ENCODE peak calls at places on chromosomes 3 and 15, in nine cellular contexts. One of them, this sample, is unnamed.

GRCh38 chr3:187516446-187516845 is 148.3 kb downstream of the RTP4 start:
- DNase-seq in IMR-90: peak; percentile 1
- DNase-seq in A673: no peak
- DNase-seq in SK-N-SH: no peak
- DNase-seq in heart right ventricle: no peak
- DNase-seq in upper lobe of right lung: no peak
- DNase-seq in prostate gland: no peak
- DNase-seq in colonic mucosa: no peak
- DNase-seq in neural progenitor cell: no peak
- DNase-seq in this sample: no peak

GRCh38 chr15:68566377-68566954 is 12.3 kb upstream of the CORO2B start:
- DNase-seq in IMR-90: no peak
- DNase-seq in heart right ventricle: no peak
- DNase-seq in prostate gland: no peak
- DNase-seq in neural progenitor cell: no peak
- DNase-seq in upper lobe of right lung: peak; percentile 31
- DNase-seq in A673: no peak
- DNase-seq in SK-N-SH: no peak
- DNase-seq in colonic mucosa: no peak
- DNase-seq in this sample: peak; percentile 42

GRCh38 chr3:197021729-197022404 is 7.8 kb downstream of the MELTF start:
- DNase-seq in neural progenitor cell: no peak
- DNase-seq in A673: no peak
- DNase-seq in heart right ventricle: no peak
- DNase-seq in prostate gland: no peak
- DNase-seq in colonic mucosa: no peak
- DNase-seq in SK-N-SH: peak; percentile 12
- DNase-seq in upper lobe of right lung: no peak
- DNase-seq in IMR-90: no peak
- DNase-seq in this sample: no peak

GRCh38 chr3:142603340-142603730 is 7.1 kb downstream of the PLS1 start:
- DNase-seq in upper lobe of right lung: no peak
- DNase-seq in heart right ventricle: no peak
- DNase-seq in prostate gland: no peak
- DNase-seq in A673: no peak
- DNase-seq in SK-N-SH: no peak
- DNase-seq in neural progenitor cell: no peak
- DNase-seq in IMR-90: no peak
- DNase-seq in colonic mucosa: peak; percentile 62
- DNase-seq in this sample: no peak

GRCh38 chr15:48898083-48898482 is 20.1 kb downstream of the EID1 start:
- DNase-seq in SK-N-SH: no peak
- DNase-seq in colonic mucosa: no peak
- DNase-seq in A673: no peak
- DNase-seq in prostate gland: no peak
- DNase-seq in neural progenitor cell: no peak
- DNase-seq in heart right ventricle: no peak
- DNase-seq in IMR-90: no peak
- DNase-seq in upper lobe of right lung: no peak
- DNase-seq in this sample: no peak

GRCh38 chr3:110773413-110773954 is 298.1 kb upstream of the NECTIN3 start:
- DNase-seq in SK-N-SH: no peak
- DNase-seq in IMR-90: peak; percentile 98
- DNase-seq in A673: no peak
- DNase-seq in prostate gland: no peak
- DNase-seq in heart right ventricle: no peak
- DNase-seq in colonic mucosa: no peak
- DNase-seq in neural progenitor cell: no peak
- DNase-seq in upper lobe of right lung: no peak
- DNase-seq in this sample: no peak

GRCh38 chr3:64797000-64797399 is 109.2 kb upstream of the ADAMTS9 start:
- DNase-seq in heart right ventricle: no peak
- DNase-seq in upper lobe of right lung: no peak
- DNase-seq in prostate gland: peak; percentile 14
- DNase-seq in IMR-90: no peak
- DNase-seq in colonic mucosa: no peak
- DNase-seq in A673: no peak
- DNase-seq in SK-N-SH: no peak
- DNase-seq in neural progenitor cell: no peak
- DNase-seq in this sample: no peak

GRCh38 chr3:64685331-64685799 is 2.4 kb downstream of the ADAMTS9 start:
- DNase-seq in colonic mucosa: peak; percentile 37
- DNase-seq in neural progenitor cell: no peak
- DNase-seq in A673: no peak
- DNase-seq in upper lobe of right lung: no peak
- DNase-seq in SK-N-SH: peak; percentile 36
- DNase-seq in IMR-90: peak; percentile 65
- DNase-seq in heart right ventricle: peak; percentile 75
- DNase-seq in prostate gland: peak; percentile 34
- DNase-seq in this sample: peak; percentile 85

GRCh38 chr15:87618203-87618725 is 638.3 kb downstream of the NTRK3 start:
- DNase-seq in A673: no peak
- DNase-seq in SK-N-SH: no peak
- DNase-seq in colonic mucosa: no peak
- DNase-seq in upper lobe of right lung: no peak
- DNase-seq in heart right ventricle: no peak
- DNase-seq in IMR-90: no peak
- DNase-seq in neural progenitor cell: no peak
- DNase-seq in prostate gland: no peak
- DNase-seq in this sample: no peak

GRCh38 chr3:151838574-151839312 is 24.8 kb downstream of the AADAC start:
- DNase-seq in neural progenitor cell: peak; percentile 86
- DNase-seq in upper lobe of right lung: no peak
- DNase-seq in prostate gland: peak; percentile 65
- DNase-seq in IMR-90: peak; percentile 88
- DNase-seq in SK-N-SH: peak; percentile 31
- DNase-seq in colonic mucosa: peak; percentile 62
- DNase-seq in A673: peak; percentile 93
- DNase-seq in heart right ventricle: peak; percentile 70
- DNase-seq in this sample: no peak

GRCh38 chr3:190807719-190808375 is 54.6 kb downstream of the GMNC start:
- DNase-seq in prostate gland: peak; percentile 97
- DNase-seq in colonic mucosa: no peak
- DNase-seq in heart right ventricle: peak; percentile 85
- DNase-seq in IMR-90: no peak
- DNase-seq in upper lobe of right lung: peak; percentile 76
- DNase-seq in neural progenitor cell: no peak
- DNase-seq in A673: peak; percentile 16
- DNase-seq in SK-N-SH: no peak
- DNase-seq in this sample: no peak

GRCh38 chr3:44104668-44105321 is 136.9 kb upstream of the TOPAZ1 start:
- DNase-seq in upper lobe of right lung: no peak
- DNase-seq in IMR-90: peak; percentile 16
- DNase-seq in prostate gland: no peak
- DNase-seq in SK-N-SH: no peak
- DNase-seq in A673: no peak
- DNase-seq in neural progenitor cell: no peak
- DNase-seq in colonic mucosa: no peak
- DNase-seq in heart right ventricle: no peak
- DNase-seq in this sample: no peak

GRCh38 chr15:62254137-62254934 is 89.3 kb upstream of the C2CD4B start:
- DNase-seq in IMR-90: peak; percentile 43
- DNase-seq in A673: peak; percentile 84
- DNase-seq in prostate gland: peak; percentile 52
- DNase-seq in heart right ventricle: peak; percentile 75
- DNase-seq in SK-N-SH: peak; percentile 76
- DNase-seq in neural progenitor cell: peak; percentile 89
- DNase-seq in colonic mucosa: peak; percentile 74
- DNase-seq in upper lobe of right lung: peak; percentile 72
- DNase-seq in this sample: peak; percentile 87

GRCh38 chr15:85500060-85500708 is 119.8 kb downstream of the AKAP13 start:
- DNase-seq in colonic mucosa: no peak
- DNase-seq in A673: no peak
- DNase-seq in upper lobe of right lung: no peak
- DNase-seq in neural progenitor cell: no peak
- DNase-seq in IMR-90: no peak
- DNase-seq in prostate gland: peak; percentile 18
- DNase-seq in SK-N-SH: no peak
- DNase-seq in heart right ventricle: no peak
- DNase-seq in this sample: no peak

GRCh38 chr3:55487376-55488241 is 503 bp upstream of the WNT5A start:
- DNase-seq in upper lobe of right lung: peak; percentile 76
- DNase-seq in heart right ventricle: no peak
- DNase-seq in A673: peak; percentile 66
- DNase-seq in IMR-90: peak; percentile 73
- DNase-seq in colonic mucosa: peak; percentile 47
- DNase-seq in prostate gland: no peak
- DNase-seq in neural progenitor cell: peak; percentile 77
- DNase-seq in SK-N-SH: peak; percentile 74
- DNase-seq in this sample: no peak

GRCh38 chr15:92425578-92426225 is 32.0 kb downstream of the ST8SIA2 start:
- DNase-seq in prostate gland: no peak
- DNase-seq in IMR-90: no peak
- DNase-seq in neural progenitor cell: peak; percentile 73
- DNase-seq in heart right ventricle: no peak
- DNase-seq in colonic mucosa: no peak
- DNase-seq in A673: no peak
- DNase-seq in SK-N-SH: no peak
- DNase-seq in upper lobe of right lung: no peak
- DNase-seq in this sample: no peak

GRCh38 chr15:100008258-100008657 is 275.0 kb upstream of the LYSMD4 start:
- DNase-seq in A673: no peak
- DNase-seq in heart right ventricle: no peak
- DNase-seq in prostate gland: no peak
- DNase-seq in upper lobe of right lung: no peak
- DNase-seq in IMR-90: no peak
- DNase-seq in colonic mucosa: no peak
- DNase-seq in neural progenitor cell: no peak
- DNase-seq in SK-N-SH: no peak
- DNase-seq in this sample: no peak

GRCh38 chr3:128322030-128323022 is 144.4 kb downstream of the DNAJB8 start:
- DNase-seq in colonic mucosa: peak; percentile 53
- DNase-seq in neural progenitor cell: peak; percentile 69
- DNase-seq in heart right ventricle: peak; percentile 42
- DNase-seq in upper lobe of right lung: peak; percentile 73
- DNase-seq in A673: peak; percentile 48
- DNase-seq in IMR-90: peak; percentile 46
- DNase-seq in SK-N-SH: no peak
- DNase-seq in prostate gland: no peak
- DNase-seq in this sample: peak; percentile 79

GRCh38 chr15:101355678-101356464 is 60.8 kb upstream of the SNRPA1 start:
- DNase-seq in IMR-90: no peak
- DNase-seq in upper lobe of right lung: no peak
- DNase-seq in prostate gland: no peak
- DNase-seq in colonic mucosa: no peak
- DNase-seq in heart right ventricle: no peak
- DNase-seq in neural progenitor cell: no peak
- DNase-seq in SK-N-SH: no peak
- DNase-seq in A673: no peak
- DNase-seq in this sample: no peak

DNA sequence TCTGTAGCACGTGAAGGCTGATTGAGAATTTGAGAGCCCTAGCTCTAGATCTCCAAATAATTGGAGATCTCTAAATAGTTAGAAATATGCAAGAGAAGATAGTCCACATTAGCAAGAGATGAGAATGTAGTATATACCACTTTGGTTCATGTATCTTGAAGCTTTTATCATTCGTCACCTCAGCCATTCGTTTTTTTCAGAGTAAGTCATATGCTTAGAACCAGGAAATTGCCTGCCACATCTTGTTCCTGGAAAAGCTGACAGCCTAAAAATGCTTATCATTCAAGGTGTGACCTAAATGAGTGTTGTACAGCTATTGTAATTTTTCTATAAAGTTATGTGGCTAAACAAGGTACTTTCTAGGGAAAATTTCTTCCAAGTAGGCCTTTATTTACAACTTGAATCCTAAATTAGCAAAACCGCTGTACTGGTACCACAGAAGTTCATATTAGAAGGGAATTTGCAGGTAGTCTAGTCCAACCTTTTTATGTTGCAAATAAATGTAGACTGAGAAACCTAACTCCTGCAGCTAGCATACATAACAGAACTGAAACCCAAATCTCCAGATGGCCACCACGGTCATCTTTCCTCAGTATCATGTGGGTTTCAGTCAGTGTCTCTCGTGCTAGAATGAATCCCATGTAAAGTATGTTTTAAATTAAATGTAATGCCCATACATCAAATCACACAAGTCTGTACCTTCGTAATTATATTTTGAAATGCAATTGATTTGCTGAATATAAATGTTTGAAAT is 48.6 kb downstream of the FNDC3B start:
- DNase-seq in A673: no peak
- DNase-seq in IMR-90: no peak
- DNase-seq in SK-N-SH: no peak
- DNase-seq in upper lobe of right lung: no peak
- DNase-seq in neural progenitor cell: no peak
- DNase-seq in prostate gland: no peak
- DNase-seq in heart right ventricle: no peak
- DNase-seq in colonic mucosa: peak; percentile 71
- DNase-seq in this sample: no peak
- H3K27ac ChIP-seq in A673: peak overlapping the region; percentile 70
- H3K27ac ChIP-seq in IMR-90: no peak overlapping the region
- H3K27ac ChIP-seq in SK-N-SH: no peak overlapping the region
- H3K27ac ChIP-seq in upper lobe of right lung: no peak overlapping the region
- H3K27ac ChIP-seq in neural progenitor cell: no peak overlapping the region
- H3K27ac ChIP-seq in prostate gland: no peak overlapping the region
- H3K27ac ChIP-seq in heart right ventricle: no peak overlapping the region
- H3K27ac ChIP-seq in colonic mucosa: peak overlapping the region; percentile 53
- H3K27ac ChIP-seq in this sample: no peak overlapping the region

DNA sequence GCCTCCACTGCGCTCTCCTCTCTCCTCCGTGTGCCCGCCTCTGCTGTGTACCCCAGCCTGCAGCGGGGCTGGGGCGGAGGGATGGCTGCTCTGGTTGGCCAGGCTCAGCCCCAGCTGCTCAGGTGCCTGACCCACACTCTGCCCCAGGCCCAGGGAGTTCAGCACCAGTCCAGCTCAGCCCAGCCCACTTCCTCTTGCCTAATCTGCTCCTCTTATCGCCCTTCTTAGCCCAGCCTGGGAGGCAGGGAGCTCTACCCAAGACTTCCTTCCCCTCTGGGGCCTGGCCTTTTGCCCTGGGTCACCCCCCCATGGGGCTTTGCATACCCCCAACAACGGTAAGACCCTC is 1.1 kb upstream of the PLCB2 start:
- DNase-seq in SK-N-SH: no peak
- DNase-seq in prostate gland: no peak
- DNase-seq in neural progenitor cell: no peak
- DNase-seq in A673: no peak
- DNase-seq in IMR-90: no peak
- DNase-seq in heart right ventricle: no peak
- DNase-seq in upper lobe of right lung: peak; percentile 80
- DNase-seq in colonic mucosa: no peak
- DNase-seq in this sample: peak; percentile 58
- H3K4me3 ChIP-seq in SK-N-SH: no peak overlapping the region
- H3K4me3 ChIP-seq in prostate gland: no peak overlapping the region
- H3K4me3 ChIP-seq in neural progenitor cell: no peak overlapping the region
- H3K4me3 ChIP-seq in A673: no peak overlapping the region
- H3K4me3 ChIP-seq in IMR-90: no peak overlapping the region
- H3K4me3 ChIP-seq in heart right ventricle: no peak overlapping the region
- H3K4me3 ChIP-seq in upper lobe of right lung: peak overlapping the region; percentile 51
- H3K4me3 ChIP-seq in colonic mucosa: no peak overlapping the region
- H3K4me3 ChIP-seq in this sample: no peak overlapping the region

GRCh38 chr15:75685195-75685594 is 27.5 kb downstream of the CSPG4 start:
- DNase-seq in heart right ventricle: no peak
- DNase-seq in colonic mucosa: no peak
- DNase-seq in IMR-90: no peak
- DNase-seq in neural progenitor cell: no peak
- DNase-seq in A673: no peak
- DNase-seq in upper lobe of right lung: no peak
- DNase-seq in SK-N-SH: no peak
- DNase-seq in prostate gland: no peak
- DNase-seq in this sample: no peak
- H3K36me3 ChIP-seq in heart right ventricle: peaks cover 47% of the 10 kb centered on the region
- H3K36me3 ChIP-seq in colonic mucosa: no peaks in the 10 kb centered on the region
- H3K36me3 ChIP-seq in IMR-90: peaks cover 20% of the 10 kb centered on the region
- H3K36me3 ChIP-seq in neural progenitor cell: no peaks in the 10 kb centered on the region
- H3K36me3 ChIP-seq in A673: no peaks in the 10 kb centered on the region
- H3K36me3 ChIP-seq in upper lobe of right lung: no peaks in the 10 kb centered on the region
- H3K36me3 ChIP-seq in SK-N-SH: no peaks in the 10 kb centered on the region
- H3K36me3 ChIP-seq in prostate gland: no peaks in the 10 kb centered on the region
- H3K36me3 ChIP-seq in this sample: peaks cover 14% of the 10 kb centered on the region

GRCh38 chr3:30578479-30578878 is 27.9 kb upstream of the TGFBR2 start:
- DNase-seq in colonic mucosa: peak; percentile 62
- DNase-seq in prostate gland: no peak
- DNase-seq in heart right ventricle: peak; percentile 10
- DNase-seq in A673: no peak
- DNase-seq in IMR-90: peak; percentile 94
- DNase-seq in SK-N-SH: no peak
- DNase-seq in upper lobe of right lung: no peak
- DNase-seq in neural progenitor cell: no peak
- DNase-seq in this sample: no peak
- H3K27ac ChIP-seq in colonic mucosa: peak overlapping the region; percentile 15
- H3K27ac ChIP-seq in prostate gland: no peak overlapping the region
- H3K27ac ChIP-seq in heart right ventricle: no peak overlapping the region
- H3K27ac ChIP-seq in A673: no peak overlapping the region
- H3K27ac ChIP-seq in IMR-90: peak overlapping the region; percentile 24
- H3K27ac ChIP-seq in SK-N-SH: no peak overlapping the region
- H3K27ac ChIP-seq in upper lobe of right lung: no peak overlapping the region
- H3K27ac ChIP-seq in neural progenitor cell: no peak overlapping the region
- H3K27ac ChIP-seq in this sample: no peak overlapping the region